ENCODE peak calls at places on chromosomes 13 and 19, in five cellular contexts. S is AG08395, C is anterior cingulate cortex, E is GM18507, A is left colon. X is an unnamed sample.

GRCh38 chr19:37997911-37998344 is 90.9 kb downstream of the SIPA1L3 start:
- DNase-seq in C (no peak), A (no peak), E (no peak), S (peak; percentile 83), X (no peak)

GRCh38 chr19:44903216-44903601 is 2.4 kb upstream of the APOE start:
- DNase-seq in A (no peak), S (no peak), C (no peak), E (no peak), X (no peak)

GRCh38 chr13:113531041-113531873 is 40.7 kb upstream of the DCUN1D2 start:
- DNase-seq in C (no peak), E (no peak), A (no peak), S (no peak), X (no peak)

GRCh38 chr13:63864171-63864902 is 2448.7 kb upstream of the PCDH20 start:
- DNase-seq in A (no peak), S (no peak), E (no peak), C (no peak), X (no peak)

GRCh38 chr13:20182231-20182846 is 10.4 kb downstream of the GJB2 start:
- DNase-seq in S (peak; percentile 82), C (peak; percentile 13), E (peak; percentile 59), A (no peak), X (peak; percentile 47)

GRCh38 chr13:90445179-90445578 is 902.3 kb upstream of the MIR17HG start:
- DNase-seq in E (no peak), C (no peak), S (peak; percentile 81), A (no peak), X (no peak)

GRCh38 chr19:18086590-18087138 is at the start of gene IL12RB1:
- DNase-seq in A (no peak), E (peak; percentile 57), C (no peak), S (no peak), X (peak; percentile 52)

GRCh38 chr13:102645701-102646100 is 48.9 kb downstream of the TPP2 start:
- DNase-seq in A (no peak), S (no peak), E (no peak), C (no peak), X (no peak)

GRCh38 chr13:36848228-36848982 is 29.4 kb downstream of the RFXAP start:
- DNase-seq in C (no peak), A (no peak), E (no peak), S (no peak), X (no peak)

GRCh38 chr19:9054768-9055167 is 32.1 kb upstream of the OR1M1 start:
- DNase-seq in C (no peak), A (no peak), E (no peak), S (no peak), X (no peak)

GRCh38 chr13:38620876-38621275 is 66.0 kb upstream of the FREM2 start:
- DNase-seq in C (no peak), A (no peak), E (no peak), S (no peak), X (no peak)

GRCh38 chr13:90362718-90363117 is 984.8 kb upstream of the MIR17HG start:
- DNase-seq in A (no peak), E (no peak), S (no peak), C (no peak), X (no peak)

GRCh38 chr13:111857846-111858560 is 208.9 kb upstream of the SOX1 start:
- DNase-seq in C (no peak), E (no peak), A (no peak), S (no peak), X (no peak)

GRCh38 chr19:7832781-7833180 is 2.8 kb downstream of the EVI5L start:
- DNase-seq in C (no peak), E (no peak), S (no peak), A (no peak), X (no peak)

GRCh38 chr19:29372921-29373797 is 152.6 kb upstream of the VSTM2B start:
- DNase-seq in C (no peak), E (no peak), S (no peak), A (no peak), X (no peak)

GRCh38 chr13:98541211-98541610 is 35.7 kb downstream of the STK24 start:
- DNase-seq in E (no peak), C (no peak), A (no peak), S (no peak), X (no peak)

GRCh38 chr13:26971990-26972888 is 199.4 kb downstream of the USP12 start:
- DNase-seq in E (no peak), S (no peak), C (no peak), A (peak; percentile 81), X (no peak)

GRCh38 chr19:50728084-50728737 is 5.0 kb downstream of the CLEC11A start:
- DNase-seq in A (peak; percentile 42), C (peak; percentile 75), S (peak; percentile 71), E (no peak), X (no peak)

GRCh38 chr13:34124912-34125311 is 307.0 kb downstream of the RFC3 start:
- DNase-seq in A (no peak), C (no peak), E (no peak), S (no peak), X (no peak)

GRCh38 chr13:33375421-33375820 is 89.9 kb upstream of the STARD13 start:
- DNase-seq in C (no peak), E (no peak), S (no peak), A (no peak), X (no peak)